ENCODE peak calls at places on chromosomes 11 and 22, in nine cellular contexts. One of them, this sample, is unnamed.

GRCh38 chr22:26887916-26888315 is 230.5 kb downstream of the MIAT start:
- DNase-seq in CD8-positive, alpha-beta T cell: no peak
- DNase-seq in substantia nigra: no peak
- DNase-seq in T-cell: no peak
- DNase-seq in adrenal gland: no peak
- DNase-seq in ascending aorta: no peak
- DNase-seq in amniotic stem cell: no peak
- DNase-seq in EH: no peak
- DNase-seq in activated T-cell treated with anti-CD3 and anti-CD28 coated beads for 24 hours: no peak
- DNase-seq in this sample: peak

GRCh38 chr11:103727262-103727661 is 309.2 kb upstream of the DDI1 start:
- DNase-seq in EH: no peak
- DNase-seq in amniotic stem cell: no peak
- DNase-seq in T-cell: no peak
- DNase-seq in ascending aorta: no peak
- DNase-seq in CD8-positive, alpha-beta T cell: no peak
- DNase-seq in substantia nigra: no peak
- DNase-seq in activated T-cell treated with anti-CD3 and anti-CD28 coated beads for 24 hours: no peak
- DNase-seq in adrenal gland: no peak
- DNase-seq in this sample: no peak

GRCh38 chr11:7522106-7522505 is 8.3 kb downstream of the PPFIBP2 start:
- DNase-seq in substantia nigra: no peak
- DNase-seq in ascending aorta: no peak
- DNase-seq in activated T-cell treated with anti-CD3 and anti-CD28 coated beads for 24 hours: no peak
- DNase-seq in adrenal gland: no peak
- DNase-seq in T-cell: no peak
- DNase-seq in EH: no peak
- DNase-seq in amniotic stem cell: no peak
- DNase-seq in CD8-positive, alpha-beta T cell: no peak
- DNase-seq in this sample: no peak

GRCh38 chr11:69925366-69926196 is 106.4 kb upstream of the FGF3 start:
- DNase-seq in substantia nigra: no peak
- DNase-seq in adrenal gland: no peak
- DNase-seq in EH: no peak
- DNase-seq in activated T-cell treated with anti-CD3 and anti-CD28 coated beads for 24 hours: no peak
- DNase-seq in ascending aorta: peak
- DNase-seq in T-cell: no peak
- DNase-seq in amniotic stem cell: no peak
- DNase-seq in CD8-positive, alpha-beta T cell: no peak
- DNase-seq in this sample: no peak

GRCh38 chr11:134453441-134453840 is 41.4 kb upstream of the B3GAT1 start:
- DNase-seq in activated T-cell treated with anti-CD3 and anti-CD28 coated beads for 24 hours: no peak
- DNase-seq in substantia nigra: no peak
- DNase-seq in adrenal gland: no peak
- DNase-seq in T-cell: no peak
- DNase-seq in ascending aorta: no peak
- DNase-seq in amniotic stem cell: no peak
- DNase-seq in CD8-positive, alpha-beta T cell: no peak
- DNase-seq in EH: no peak
- DNase-seq in this sample: no peak

GRCh38 chr22:26476705-26477340 is 6.8 kb downstream of the HPS4 start:
- DNase-seq in CD8-positive, alpha-beta T cell: no peak
- DNase-seq in amniotic stem cell: no peak
- DNase-seq in T-cell: no peak
- DNase-seq in activated T-cell treated with anti-CD3 and anti-CD28 coated beads for 24 hours: no peak
- DNase-seq in substantia nigra: no peak
- DNase-seq in adrenal gland: no peak
- DNase-seq in EH: peak
- DNase-seq in ascending aorta: no peak
- DNase-seq in this sample: no peak

GRCh38 chr11:56093008-56093407 is at the start of gene OR8I2:
- DNase-seq in T-cell: no peak
- DNase-seq in CD8-positive, alpha-beta T cell: no peak
- DNase-seq in amniotic stem cell: no peak
- DNase-seq in substantia nigra: no peak
- DNase-seq in EH: no peak
- DNase-seq in adrenal gland: no peak
- DNase-seq in ascending aorta: no peak
- DNase-seq in activated T-cell treated with anti-CD3 and anti-CD28 coated beads for 24 hours: no peak
- DNase-seq in this sample: no peak

GRCh38 chr22:35230839-35231584 is 26.3 kb upstream of the HMGXB4 start:
- DNase-seq in ascending aorta: no peak
- DNase-seq in CD8-positive, alpha-beta T cell: no peak
- DNase-seq in EH: peak
- DNase-seq in T-cell: no peak
- DNase-seq in amniotic stem cell: no peak
- DNase-seq in adrenal gland: no peak
- DNase-seq in activated T-cell treated with anti-CD3 and anti-CD28 coated beads for 24 hours: no peak
- DNase-seq in substantia nigra: no peak
- DNase-seq in this sample: no peak

GRCh38 chr11:61075891-61076290 is 26.4 kb upstream of the CD5 start:
- DNase-seq in T-cell: no peak
- DNase-seq in adrenal gland: no peak
- DNase-seq in CD8-positive, alpha-beta T cell: no peak
- DNase-seq in substantia nigra: no peak
- DNase-seq in ascending aorta: no peak
- DNase-seq in activated T-cell treated with anti-CD3 and anti-CD28 coated beads for 24 hours: no peak
- DNase-seq in EH: peak
- DNase-seq in amniotic stem cell: no peak
- DNase-seq in this sample: peak

GRCh38 chr11:103988595-103988969 is 47.9 kb upstream of the DDI1 start:
- DNase-seq in amniotic stem cell: no peak
- DNase-seq in activated T-cell treated with anti-CD3 and anti-CD28 coated beads for 24 hours: no peak
- DNase-seq in T-cell: no peak
- DNase-seq in CD8-positive, alpha-beta T cell: no peak
- DNase-seq in ascending aorta: no peak
- DNase-seq in EH: no peak
- DNase-seq in substantia nigra: no peak
- DNase-seq in adrenal gland: no peak
- DNase-seq in this sample: peak

GRCh38 chr11:65419773-65420481 is 2.7 kb upstream of the NEAT1 start:
- DNase-seq in substantia nigra: peak
- DNase-seq in T-cell: peak
- DNase-seq in ascending aorta: peak
- DNase-seq in EH: peak
- DNase-seq in activated T-cell treated with anti-CD3 and anti-CD28 coated beads for 24 hours: peak
- DNase-seq in adrenal gland: peak
- DNase-seq in CD8-positive, alpha-beta T cell: peak
- DNase-seq in amniotic stem cell: no peak
- DNase-seq in this sample: peak

GRCh38 chr22:34115722-34116121 is 195.4 kb upstream of the LARGE1 start:
- DNase-seq in substantia nigra: no peak
- DNase-seq in T-cell: no peak
- DNase-seq in amniotic stem cell: no peak
- DNase-seq in adrenal gland: no peak
- DNase-seq in activated T-cell treated with anti-CD3 and anti-CD28 coated beads for 24 hours: no peak
- DNase-seq in CD8-positive, alpha-beta T cell: no peak
- DNase-seq in EH: no peak
- DNase-seq in ascending aorta: no peak
- DNase-seq in this sample: no peak

GRCh38 chr11:44531116-44531504 is 34.4 kb upstream of the CD82 start:
- DNase-seq in CD8-positive, alpha-beta T cell: no peak
- DNase-seq in adrenal gland: no peak
- DNase-seq in T-cell: no peak
- DNase-seq in activated T-cell treated with anti-CD3 and anti-CD28 coated beads for 24 hours: no peak
- DNase-seq in EH: no peak
- DNase-seq in ascending aorta: no peak
- DNase-seq in amniotic stem cell: no peak
- DNase-seq in substantia nigra: no peak
- DNase-seq in this sample: no peak

GRCh38 chr22:46125311-46125710 is 25.0 kb upstream of the PPARA start:
- DNase-seq in activated T-cell treated with anti-CD3 and anti-CD28 coated beads for 24 hours: no peak
- DNase-seq in T-cell: no peak
- DNase-seq in adrenal gland: no peak
- DNase-seq in ascending aorta: no peak
- DNase-seq in amniotic stem cell: no peak
- DNase-seq in CD8-positive, alpha-beta T cell: no peak
- DNase-seq in EH: no peak
- DNase-seq in substantia nigra: no peak
- DNase-seq in this sample: no peak

GRCh38 chr11:69828276-69828970 is 9.2 kb upstream of the FGF3 start:
- DNase-seq in ascending aorta: no peak
- DNase-seq in activated T-cell treated with anti-CD3 and anti-CD28 coated beads for 24 hours: no peak
- DNase-seq in adrenal gland: no peak
- DNase-seq in T-cell: no peak
- DNase-seq in EH: no peak
- DNase-seq in amniotic stem cell: no peak
- DNase-seq in CD8-positive, alpha-beta T cell: no peak
- DNase-seq in substantia nigra: no peak
- DNase-seq in this sample: no peak

GRCh38 chr22:20051927-20052308 is 28.1 kb upstream of the DGCR8 start:
- DNase-seq in EH: no peak
- DNase-seq in adrenal gland: no peak
- DNase-seq in substantia nigra: no peak
- DNase-seq in CD8-positive, alpha-beta T cell: no peak
- DNase-seq in amniotic stem cell: no peak
- DNase-seq in ascending aorta: no peak
- DNase-seq in T-cell: no peak
- DNase-seq in activated T-cell treated with anti-CD3 and anti-CD28 coated beads for 24 hours: no peak
- DNase-seq in this sample: no peak

GRCh38 chr11:60349990-60350389 is 22.9 kb downstream of the MS4A6E start:
- DNase-seq in EH: no peak
- DNase-seq in amniotic stem cell: no peak
- DNase-seq in ascending aorta: no peak
- DNase-seq in substantia nigra: no peak
- DNase-seq in activated T-cell treated with anti-CD3 and anti-CD28 coated beads for 24 hours: no peak
- DNase-seq in T-cell: no peak
- DNase-seq in adrenal gland: no peak
- DNase-seq in CD8-positive, alpha-beta T cell: no peak
- DNase-seq in this sample: no peak

GRCh38 chr11:116948375-116948774 is 111.0 kb upstream of the APOA1 start:
- DNase-seq in ascending aorta: no peak
- DNase-seq in activated T-cell treated with anti-CD3 and anti-CD28 coated beads for 24 hours: no peak
- DNase-seq in EH: peak
- DNase-seq in amniotic stem cell: no peak
- DNase-seq in adrenal gland: no peak
- DNase-seq in T-cell: no peak
- DNase-seq in substantia nigra: no peak
- DNase-seq in CD8-positive, alpha-beta T cell: no peak
- DNase-seq in this sample: peak

GRCh38 chr22:28440517-28441366 is 238.9 kb downstream of the TTC28 start:
- DNase-seq in T-cell: no peak
- DNase-seq in adrenal gland: no peak
- DNase-seq in amniotic stem cell: no peak
- DNase-seq in ascending aorta: no peak
- DNase-seq in EH: peak
- DNase-seq in substantia nigra: no peak
- DNase-seq in activated T-cell treated with anti-CD3 and anti-CD28 coated beads for 24 hours: no peak
- DNase-seq in CD8-positive, alpha-beta T cell: no peak
- DNase-seq in this sample: peak

GRCh38 chr11:102293873-102294601 is 23.2 kb upstream of the BIRC3 start:
- DNase-seq in activated T-cell treated with anti-CD3 and anti-CD28 coated beads for 24 hours: no peak
- DNase-seq in T-cell: no peak
- DNase-seq in ascending aorta: no peak
- DNase-seq in amniotic stem cell: no peak
- DNase-seq in substantia nigra: no peak
- DNase-seq in CD8-positive, alpha-beta T cell: no peak
- DNase-seq in adrenal gland: peak
- DNase-seq in EH: peak
- DNase-seq in this sample: peak

GRCh38 chr22:45292675-45293402 is 8.1 kb downstream of the UPK3A start:
- DNase-seq in EH: no peak
- DNase-seq in CD8-positive, alpha-beta T cell: no peak
- DNase-seq in ascending aorta: no peak
- DNase-seq in activated T-cell treated with anti-CD3 and anti-CD28 coated beads for 24 hours: no peak
- DNase-seq in substantia nigra: no peak
- DNase-seq in adrenal gland: no peak
- DNase-seq in T-cell: no peak
- DNase-seq in amniotic stem cell: no peak
- DNase-seq in this sample: no peak

GRCh38 chr11:7968686-7969085 is 3.4 kb upstream of the NLRP10 start:
- DNase-seq in ascending aorta: no peak
- DNase-seq in T-cell: no peak
- DNase-seq in amniotic stem cell: no peak
- DNase-seq in activated T-cell treated with anti-CD3 and anti-CD28 coated beads for 24 hours: no peak
- DNase-seq in adrenal gland: no peak
- DNase-seq in substantia nigra: no peak
- DNase-seq in EH: peak
- DNase-seq in CD8-positive, alpha-beta T cell: no peak
- DNase-seq in this sample: peak

GRCh38 chr11:44613081-44613628 is 47.7 kb downstream of the CD82 start:
- DNase-seq in substantia nigra: no peak
- DNase-seq in activated T-cell treated with anti-CD3 and anti-CD28 coated beads for 24 hours: no peak
- DNase-seq in ascending aorta: no peak
- DNase-seq in EH: no peak
- DNase-seq in amniotic stem cell: no peak
- DNase-seq in CD8-positive, alpha-beta T cell: no peak
- DNase-seq in T-cell: no peak
- DNase-seq in adrenal gland: no peak
- DNase-seq in this sample: no peak

GRCh38 chr22:40325315-40325714 is 21.0 kb upstream of the ADSL start:
- DNase-seq in CD8-positive, alpha-beta T cell: peak
- DNase-seq in T-cell: peak
- DNase-seq in amniotic stem cell: no peak
- DNase-seq in ascending aorta: no peak
- DNase-seq in activated T-cell treated with anti-CD3 and anti-CD28 coated beads for 24 hours: peak
- DNase-seq in adrenal gland: no peak
- DNase-seq in substantia nigra: no peak
- DNase-seq in EH: no peak
- DNase-seq in this sample: no peak

GRCh38 chr11:112336356-112336886 is 75.8 kb upstream of the PLET1 start:
- DNase-seq in EH: no peak
- DNase-seq in substantia nigra: no peak
- DNase-seq in activated T-cell treated with anti-CD3 and anti-CD28 coated beads for 24 hours: no peak
- DNase-seq in amniotic stem cell: no peak
- DNase-seq in CD8-positive, alpha-beta T cell: no peak
- DNase-seq in ascending aorta: no peak
- DNase-seq in adrenal gland: no peak
- DNase-seq in T-cell: no peak
- DNase-seq in this sample: no peak

GRCh38 chr11:58719406-58720117 is 12.2 kb downstream of the GLYAT start:
- DNase-seq in substantia nigra: no peak
- DNase-seq in activated T-cell treated with anti-CD3 and anti-CD28 coated beads for 24 hours: no peak
- DNase-seq in EH: no peak
- DNase-seq in adrenal gland: no peak
- DNase-seq in ascending aorta: no peak
- DNase-seq in CD8-positive, alpha-beta T cell: no peak
- DNase-seq in T-cell: no peak
- DNase-seq in amniotic stem cell: no peak
- DNase-seq in this sample: no peak

GRCh38 chr11:69546735-69547370 is 65.4 kb downstream of the LINC01488 start:
- DNase-seq in adrenal gland: no peak
- DNase-seq in ascending aorta: peak
- DNase-seq in T-cell: no peak
- DNase-seq in amniotic stem cell: no peak
- DNase-seq in CD8-positive, alpha-beta T cell: no peak
- DNase-seq in substantia nigra: no peak
- DNase-seq in EH: no peak
- DNase-seq in activated T-cell treated with anti-CD3 and anti-CD28 coated beads for 24 hours: peak
- DNase-seq in this sample: no peak

GRCh38 chr11:76615950-76616349 is 54.6 kb downstream of the LRRC32 start:
- DNase-seq in T-cell: no peak
- DNase-seq in substantia nigra: no peak
- DNase-seq in amniotic stem cell: no peak
- DNase-seq in activated T-cell treated with anti-CD3 and anti-CD28 coated beads for 24 hours: no peak
- DNase-seq in adrenal gland: peak
- DNase-seq in CD8-positive, alpha-beta T cell: no peak
- DNase-seq in EH: peak
- DNase-seq in ascending aorta: peak
- DNase-seq in this sample: peak

GRCh38 chr11:114794048-114794684 is 115.8 kb downstream of the NXPE2 start:
- DNase-seq in EH: no peak
- DNase-seq in ascending aorta: no peak
- DNase-seq in adrenal gland: no peak
- DNase-seq in activated T-cell treated with anti-CD3 and anti-CD28 coated beads for 24 hours: no peak
- DNase-seq in substantia nigra: no peak
- DNase-seq in CD8-positive, alpha-beta T cell: no peak
- DNase-seq in T-cell: no peak
- DNase-seq in amniotic stem cell: no peak
- DNase-seq in this sample: no peak

GRCh38 chr22:48895831-48896765 is 931.6 kb downstream of the BRD1 start:
- DNase-seq in substantia nigra: no peak
- DNase-seq in ascending aorta: no peak
- DNase-seq in T-cell: no peak
- DNase-seq in EH: no peak
- DNase-seq in adrenal gland: no peak
- DNase-seq in amniotic stem cell: no peak
- DNase-seq in CD8-positive, alpha-beta T cell: no peak
- DNase-seq in activated T-cell treated with anti-CD3 and anti-CD28 coated beads for 24 hours: no peak
- DNase-seq in this sample: no peak

GRCh38 chr22:36940676-36941075 is 27.2 kb downstream of the CSF2RB start:
- DNase-seq in ascending aorta: no peak
- DNase-seq in amniotic stem cell: no peak
- DNase-seq in T-cell: no peak
- DNase-seq in activated T-cell treated with anti-CD3 and anti-CD28 coated beads for 24 hours: no peak
- DNase-seq in substantia nigra: no peak
- DNase-seq in CD8-positive, alpha-beta T cell: no peak
- DNase-seq in EH: no peak
- DNase-seq in adrenal gland: no peak
- DNase-seq in this sample: no peak